ENCODE peak calls at places on chromosomes 7 and 10, in five cellular contexts. R is H4, C is mesendoderm, X is GF-D8, A is NCI-H774. H is an unnamed sample.
A peak's percentile ranks its signal among the peaks of the same experiment; 100 is the strongest.

GRCh38 chr10:48811917-48812316 is 127.2 kb downstream of the WDFY4 start:
- DNase-seq in R (no peak), C (no peak), X (no peak), A (no peak), H (no peak)

GRCh38 chr7:576524-577277 is 57.1 kb upstream of the PDGFA start:
- DNase-seq in R (no peak), C (no peak), X (no peak), A (no peak), H (no peak)

GRCh38 chr7:29494350-29494749 is 69.3 kb upstream of the PRR15 start:
- DNase-seq in R (no peak), C (peak; percentile 48), X (no peak), A (no peak), H (no peak)

GRCh38 chr7:71558806-71559205 is 426.9 kb downstream of the GALNT17 start:
- DNase-seq in R (no peak), C (peak; percentile 57), X (no peak), A (no peak), H (no peak)

GRCh38 chr10:114577133-114577532 is 80.9 kb downstream of the ABLIM1 start:
- DNase-seq in R (peak; percentile 22), C (peak; percentile 24), X (no peak), A (no peak), H (no peak)

GRCh38 chr10:8787649-8788048 is 733.2 kb downstream of the GATA3 start:
- DNase-seq in R (no peak), C (no peak), X (no peak), A (no peak), H (no peak)

GRCh38 chr10:11344550-11344949 is 266.9 kb downstream of the USP6NL start:
- DNase-seq in R (no peak), C (no peak), X (no peak), A (no peak), H (no peak)

GRCh38 chr7:157961731-157962457 is 625.1 kb downstream of the DNAJB6 start:
- DNase-seq in R (no peak), C (no peak), X (no peak), A (no peak), H (no peak)

GRCh38 chr7:95066736-95067530 is 159.5 kb downstream of the PPP1R9A start:
- DNase-seq in R (peak; percentile 67), C (no peak), X (no peak), A (no peak), H (peak; percentile 80)

GRCh38 chr7:95396136-95397032 is at the start of gene PON3:
- DNase-seq in R (no peak), C (peak; percentile 16), X (no peak), A (peak; percentile 57), H (peak; percentile 80)

GRCh38 chr7:116021237-116021636 is 9.3 kb downstream of the TFEC start:
- DNase-seq in R (no peak), C (no peak), X (no peak), A (no peak), H (no peak)

GRCh38 chr7:134925766-134926165 is 60.5 kb upstream of the AGBL3 start:
- DNase-seq in R (no peak), C (no peak), X (no peak), A (no peak), H (no peak)

GRCh38 chr10:129755075-129756020 is 208.7 kb downstream of the EBF3 start:
- DNase-seq in R (no peak), C (no peak), X (no peak), A (no peak), H (no peak)

GRCh38 chr7:88217675-88218427 is 2.0 kb downstream of the SRI start:
- DNase-seq in R (no peak), C (no peak), X (peak; percentile 52), A (no peak), H (no peak)

GRCh38 chr7:93043393-93043985 is 74.3 kb downstream of the SAMD9 start:
- DNase-seq in R (peak; percentile 80), C (peak; percentile 47), X (no peak), A (no peak), H (no peak)

H was measured in LoVo.